ENCODE peak calls at places on chromosomes 3 and 15, in ten cellular contexts. J is fibroblast of lung; V is endothelial cell of umbilical vein; W is heart right ventricle; Y is neural crest cell; E is CD4-positive, alpha-beta T cell; O is HCT116; N is GM20000; T is ovary; L is spleen. P is an unnamed sample.

GRCh38 chr3:122582390-122582789 is 4.9 kb downstream of the PARP15 start:
- DNase-seq in J (no peak), V (no peak), W (no peak), Y (no peak), E (no peak), O (no peak), N (no peak), T (no peak), L (no peak), P (no peak)

GRCh38 chr15:97759363-97759762 is 201.1 kb upstream of the ARRDC4 start:
- DNase-seq in J (peak), V (peak), W (no peak), Y (no peak), E (no peak), O (no peak), N (no peak), T (no peak), L (no peak), P (no peak)

GRCh38 chr3:25429960-25430941 is 2.2 kb downstream of the RARB start:
- DNase-seq in J (no peak), V (peak), W (no peak), Y (no peak), E (no peak), O (no peak), N (no peak), T (no peak), L (no peak), P (no peak)

GRCh38 chr3:171334465-171334811 is 125.8 kb downstream of the TNIK start:
- DNase-seq in J (no peak), V (peak), W (peak), Y (no peak), E (no peak), O (no peak), N (no peak), T (no peak), L (no peak), P (no peak)

GRCh38 chr3:108877906-108878305 is 55.3 kb downstream of the TRAT1 start:
- DNase-seq in J (no peak), V (no peak), W (no peak), Y (no peak), E (no peak), O (no peak), N (no peak), T (no peak), L (no peak), P (no peak)

GRCh38 chr15:59812889-59813288 is 123.8 kb upstream of the BNIP2 start:
- DNase-seq in J (no peak), V (no peak), W (no peak), Y (no peak), E (no peak), O (no peak), N (no peak), T (no peak), L (no peak), P (no peak)

GRCh38 chr3:136670166-136670565 is 82.0 kb downstream of the STAG1 start:
- DNase-seq in J (no peak), V (peak), W (no peak), Y (no peak), E (no peak), O (no peak), N (no peak), T (no peak), L (no peak), P (no peak)

GRCh38 chr3:123307064-123307463 is 105.3 kb downstream of the SEC22A start:
- DNase-seq in J (no peak), V (no peak), W (no peak), Y (no peak), E (no peak), O (no peak), N (no peak), T (no peak), L (no peak), P (no peak)

GRCh38 chr3:70963412-70963811 is 620.1 kb downstream of the FOXP1 start:
- DNase-seq in J (no peak), V (no peak), W (no peak), Y (no peak), E (no peak), O (no peak), N (no peak), T (no peak), L (no peak), P (no peak)

GRCh38 chr3:64291345-64291744 is 66.1 kb upstream of the PRICKLE2 start:
- DNase-seq in J (peak), V (peak), W (no peak), Y (no peak), E (no peak), O (no peak), N (no peak), T (no peak), L (no peak), P (no peak)

GRCh38 chr3:103926936-103927335 is 1439.8 kb upstream of the ALCAM start:
- DNase-seq in J (no peak), V (no peak), W (no peak), Y (no peak), E (no peak), O (no peak), N (no peak), T (no peak), L (peak), P (no peak)

GRCh38 chr3:64518950-64519349 is 168.8 kb downstream of the ADAMTS9 start:
- DNase-seq in J (no peak), V (no peak), W (no peak), Y (no peak), E (no peak), O (no peak), N (no peak), T (no peak), L (no peak), P (no peak)

GRCh38 chr15:63072023-63072650 is 29.6 kb downstream of the TPM1 start:
- DNase-seq in J (no peak), V (no peak), W (no peak), Y (no peak), E (no peak), O (no peak), N (no peak), T (no peak), L (no peak), P (no peak)

DNA sequence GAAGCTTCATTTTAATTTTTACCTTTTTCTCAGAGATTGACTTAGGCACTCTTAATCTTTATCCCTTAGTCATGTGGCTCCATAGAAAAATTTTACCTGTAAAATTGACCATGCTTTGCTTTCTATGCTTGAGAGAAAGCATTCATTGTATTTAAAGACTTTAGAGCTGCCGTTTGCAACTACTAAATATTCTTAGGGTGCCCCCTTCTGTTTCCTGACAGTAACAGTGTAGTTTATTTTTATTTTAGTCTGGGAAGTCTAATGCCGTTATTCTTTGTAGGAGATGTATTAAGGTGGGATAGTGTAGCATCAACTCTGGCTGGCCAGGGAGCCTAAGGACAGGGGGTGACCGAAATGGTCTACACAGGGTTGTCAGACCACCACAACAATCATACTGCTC is 84.5 kb upstream of the SYNPR start:
- DNase-seq in J (peak), V (peak), W (no peak), Y (no peak), E (no peak), O (peak), N (no peak), T (no peak), L (no peak), P (no peak)
- TF ChIP-seq CTCF in J (peak), V (no peak), W (peak), Y (peak), E (no peak), O (peak), N (no peak), T (no peak), L (no peak), P (peak)

GRCh38 chr3:156816794-156817741 is 9.1 kb upstream of the LEKR1 start:
- DNase-seq in J (peak), V (peak), W (peak), Y (peak), E (peak), O (peak), N (peak), T (peak), L (peak), P (no peak)

GRCh38 chr3:156818890-156819289 is 7.3 kb upstream of the LEKR1 start:
- DNase-seq in J (peak), V (peak), W (no peak), Y (no peak), E (no peak), O (peak), N (no peak), T (no peak), L (no peak), P (no peak)

GRCh38 chr3:156817931-156818765 is 8.0 kb upstream of the LEKR1 start:
- DNase-seq in J (no peak), V (peak), W (no peak), Y (no peak), E (no peak), O (no peak), N (no peak), T (no peak), L (no peak), P (no peak)

GRCh38 chr3:156814295-156814694 is 11.9 kb upstream of the LEKR1 start:
- DNase-seq in J (no peak), V (no peak), W (no peak), Y (no peak), E (no peak), O (no peak), N (no peak), T (no peak), L (no peak), P (no peak)

GRCh38 chr3:156816091-156816793 is 9.9 kb upstream of the LEKR1 start:
- DNase-seq in J (peak), V (peak), W (peak), Y (peak), E (peak), O (no peak), N (peak), T (peak), L (peak), P (no peak)
- TF ChIP-seq CTCF in J (no peak), V (no peak), W (no peak), Y (peak), E (no peak), O (no peak), N (peak), T (no peak), L (peak), P (no peak)

DNA sequence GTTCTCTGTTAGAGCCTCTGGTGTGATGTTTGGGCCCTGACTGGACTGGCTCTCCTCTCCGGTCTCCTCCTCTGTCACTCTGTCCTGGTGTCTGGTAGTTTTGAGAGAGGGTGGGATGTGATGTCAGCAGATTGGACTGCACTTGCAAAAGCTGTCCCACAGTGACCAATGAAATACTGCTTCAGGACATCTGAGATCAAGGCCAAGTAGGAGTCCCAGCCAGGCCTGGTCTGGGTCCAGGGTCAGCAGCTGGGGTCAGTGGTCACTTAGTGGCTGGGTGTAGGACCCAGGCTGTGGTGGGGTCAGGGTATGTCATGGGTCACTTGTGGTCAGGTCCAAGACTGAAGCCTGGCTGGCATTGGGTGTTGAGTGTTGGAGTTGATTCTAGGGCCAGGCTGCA is 20.9 kb downstream of the ALDH1L1 start:
- DNase-seq in J (no peak), V (no peak), W (no peak), Y (no peak), E (no peak), O (no peak), N (no peak), T (no peak), L (no peak), P (no peak)
- TF ChIP-seq CTCF in J (no peak), V (no peak), W (no peak), Y (no peak), E (no peak), O (no peak), N (no peak), T (no peak), L (no peak), P (no peak)

GRCh38 chr15:71386005-71386404 is 270.7 kb downstream of the THSD4 start:
- DNase-seq in J (no peak), V (no peak), W (no peak), Y (no peak), E (no peak), O (no peak), N (no peak), T (no peak), L (no peak), P (no peak)

GRCh38 chr15:71385026-71385425 is 269.8 kb downstream of the THSD4 start:
- DNase-seq in J (peak), V (peak), W (no peak), Y (no peak), E (no peak), O (no peak), N (no peak), T (no peak), L (no peak), P (no peak)

GRCh38 chr15:71387825-71388224 is 272.6 kb downstream of the THSD4 start:
- DNase-seq in J (no peak), V (no peak), W (no peak), Y (no peak), E (no peak), O (no peak), N (no peak), T (no peak), L (no peak), P (no peak)

GRCh38 chr15:71385469-71385868 is 270.2 kb downstream of the THSD4 start:
- DNase-seq in J (no peak), V (no peak), W (no peak), Y (no peak), E (no peak), O (no peak), N (no peak), T (no peak), L (no peak), P (no peak)

DNA sequence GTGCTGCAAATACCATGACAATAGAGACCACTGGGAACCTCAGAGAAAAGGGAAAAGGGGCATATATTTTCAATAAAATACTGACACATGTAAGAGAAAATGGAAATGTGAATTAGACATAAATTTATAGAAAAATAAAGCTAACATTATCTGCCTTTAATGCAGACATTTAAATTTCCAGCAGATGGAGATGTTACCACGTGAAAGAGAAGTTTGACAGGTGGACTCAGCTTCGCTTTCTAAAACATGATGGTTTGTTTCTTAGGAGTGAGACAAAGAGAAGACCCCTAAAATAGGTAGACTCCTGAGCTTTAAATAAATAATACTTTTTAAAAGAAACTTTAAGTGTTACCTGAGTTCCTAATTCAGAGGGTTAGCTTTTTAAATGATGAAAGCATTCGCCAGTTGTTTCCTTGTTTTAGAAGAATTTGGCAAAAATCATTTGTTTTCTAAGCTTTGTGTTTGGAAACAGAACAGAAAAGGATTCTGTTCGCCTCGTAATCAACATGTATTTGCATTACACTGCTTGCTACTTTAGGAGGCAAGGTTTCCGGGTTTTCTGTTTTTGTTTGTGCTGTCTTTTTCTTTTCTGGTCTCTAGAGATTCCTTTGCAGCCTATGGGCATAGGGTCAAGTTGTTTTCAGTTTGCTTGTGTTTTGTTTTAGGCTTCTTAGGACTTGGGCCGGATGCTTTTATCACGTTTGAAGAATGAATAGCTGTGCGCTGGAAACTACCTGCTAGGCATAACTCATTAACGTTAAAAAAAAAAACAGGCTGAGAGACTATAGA is 271.4 kb downstream of the THSD4 start:
- DNase-seq in J (peak), V (peak), W (no peak), Y (no peak), E (no peak), O (no peak), N (no peak), T (no peak), L (no peak), P (no peak)
- TF ChIP-seq CTCF in J (peak), V (peak), W (peak), Y (peak), E (peak), O (peak), N (no peak), T (peak), L (peak), P (no peak)

GRCh38 chr3:10992017-10992945 is at the start of gene SLC6A1:
- DNase-seq in J (peak), V (no peak), W (peak), Y (no peak), E (no peak), O (no peak), N (no peak), T (peak), L (no peak), P (no peak)
- TF ChIP-seq CTCF in J (no peak), V (no peak), W (peak), Y (peak), E (no peak), O (no peak), N (no peak), T (no peak), L (no peak), P (peak)

GRCh38 chr3:177622520-177622919 is 425.2 kb upstream of the TBL1XR1 start:
- DNase-seq in J (no peak), V (peak), W (no peak), Y (no peak), E (no peak), O (no peak), N (no peak), T (no peak), L (no peak), P (no peak)
- TF ChIP-seq CTCF in J (no peak), V (no peak), W (no peak), Y (no peak), E (no peak), O (no peak), N (no peak), T (no peak), L (no peak), P (no peak)

GRCh38 chr15:73056460-73056859 is 4.2 kb downstream of the NEO1 start:
- DNase-seq in J (no peak), V (no peak), W (no peak), Y (no peak), E (no peak), O (no peak), N (no peak), T (no peak), L (no peak), P (no peak)
- TF ChIP-seq CTCF in J (no peak), V (no peak), W (no peak), Y (no peak), E (no peak), O (no peak), N (no peak), T (no peak), L (no peak), P (no peak)